ENCODE peak calls at places on chromosomes 11 and 22, in nine cellular contexts. M, Y, U, J, O, P, V, N and Q are unnamed samples.

GRCh38 chr22:46578824-46579561 is 41.2 kb upstream of the GRAMD4 start:
- DNase-seq in M (no peak), J (no peak), U (no peak), O (peak), N (no peak), P (no peak), V (no peak), Y (no peak), Q (no peak)

GRCh38 chr11:20522536-20522935 is 76.9 kb upstream of the SLC6A5 start:
- DNase-seq in P (no peak), U (no peak), M (no peak), Y (no peak), N (no peak), J (no peak), O (no peak), V (peak), Q (no peak)

GRCh38 chr11:2148253-2149000 is 9.2 kb upstream of the IGF2 start:
- DNase-seq in U (no peak), M (no peak), J (no peak), V (no peak), O (no peak), P (no peak), Y (no peak), N (no peak), Q (no peak)

GRCh38 chr11:61195016-61195695 is 8.2 kb upstream of the PGA3 start:
- DNase-seq in Y (no peak), V (no peak), N (no peak), P (no peak), J (no peak), U (no peak), O (no peak), M (no peak), Q (no peak)

GRCh38 chr11:17386331-17387084 is 2.0 kb downstream of the KCNJ11 start:
- DNase-seq in M (no peak), P (peak), Y (peak), O (peak), V (no peak), U (peak), N (peak), J (peak), Q (no peak)

GRCh38 chr11:43541993-43542392 is 138.5 kb upstream of the HSD17B12 start:
- DNase-seq in J (no peak), O (no peak), N (no peak), Y (no peak), M (no peak), P (no peak), V (no peak), U (no peak), Q (no peak)

GRCh38 chr22:45533731-45534130 is 31.0 kb downstream of the FBLN1 start:
- DNase-seq in P (no peak), J (no peak), Y (no peak), V (no peak), M (no peak), U (no peak), N (no peak), O (no peak), Q (no peak)

GRCh38 chr22:27431896-27432295 is 369.7 kb downstream of the MN1 start:
- DNase-seq in O (no peak), P (no peak), N (no peak), M (no peak), Y (no peak), U (no peak), V (no peak), J (no peak), Q (no peak)

GRCh38 chr11:75055511-75055910 is 41.2 kb downstream of the OR2AT4 start:
- DNase-seq in V (no peak), U (peak), J (no peak), P (no peak), O (no peak), N (no peak), M (no peak), Y (no peak), Q (no peak)

GRCh38 chr11:115333106-115333505 is 171.1 kb downstream of the CADM1 start:
- DNase-seq in J (peak), P (no peak), N (no peak), M (no peak), U (peak), Y (no peak), O (peak), V (no peak), Q (no peak)

GRCh38 chr22:28857288-28857687 is 26.1 kb upstream of the ZNRF3 start:
- DNase-seq in O (no peak), J (no peak), Y (no peak), P (no peak), U (no peak), N (no peak), M (no peak), V (no peak), Q (no peak)

GRCh38 chr11:80719292-80719646 is 1278.4 kb upstream of the TENM4 start:
- DNase-seq in V (no peak), P (no peak), O (no peak), Y (no peak), N (no peak), U (no peak), J (no peak), M (no peak), Q (no peak)

GRCh38 chr22:20843501-20843900 is 15.1 kb downstream of the PI4KA start:
- DNase-seq in P (no peak), O (no peak), M (no peak), J (no peak), N (no peak), Y (no peak), V (no peak), U (no peak), Q (no peak)

GRCh38 chr11:75425422-75425821 is 7.6 kb downstream of the KLHL35 start:
- DNase-seq in J (no peak), N (peak), P (no peak), Y (no peak), U (no peak), M (no peak), V (no peak), O (no peak), Q (no peak)

GRCh38 chr11:120324932-120325810 is at the start of gene TLCD5:
- DNase-seq in N (peak), U (peak), O (peak), P (peak), V (peak), J (peak), M (no peak), Y (peak), Q (no peak)

GRCh38 chr22:27152033-27152432 is 494.6 kb downstream of the MIAT start:
- DNase-seq in P (no peak), N (no peak), Y (no peak), V (no peak), O (no peak), J (no peak), U (no peak), M (no peak), Q (no peak)

GRCh38 chr11:128103278-128103873 is 484.0 kb downstream of the ETS1 start:
- DNase-seq in V (no peak), P (no peak), Y (no peak), M (no peak), N (no peak), O (no peak), U (no peak), J (no peak), Q (no peak)

GRCh38 chr11:19980957-19981669 is 179.2 kb downstream of the DBX1 start:
- DNase-seq in P (no peak), J (no peak), M (no peak), Y (no peak), V (no peak), U (peak), O (peak), N (no peak), Q (no peak)

GRCh38 chr11:9092085-9092484 is 686 bp upstream of the SCUBE2 start:
- DNase-seq in P (no peak), J (no peak), M (no peak), Y (no peak), O (no peak), N (no peak), V (no peak), U (no peak), Q (no peak)

GRCh38 chr11:76249195-76249741 is 43.0 kb upstream of the WNT11 start:
- DNase-seq in P (no peak), N (no peak), O (no peak), Y (no peak), J (no peak), V (no peak), M (no peak), U (no peak), Q (no peak)

GRCh38 chr22:19641983-19642451 is 72.3 kb upstream of the SEPTIN5 start:
- DNase-seq in O (no peak), M (no peak), Y (no peak), J (no peak), V (no peak), P (no peak), N (no peak), U (no peak), Q (no peak)

GRCh38 chr22:38074181-38075104 is 9.5 kb downstream of the SLC16A8 start:
- DNase-seq in Y (no peak), V (no peak), P (no peak), O (no peak), J (no peak), N (no peak), M (no peak), U (no peak), Q (no peak)

GRCh38 chr22:46750861-46751260 is 11.6 kb upstream of the TBC1D22A start:
- DNase-seq in N (no peak), Y (no peak), O (no peak), M (no peak), V (no peak), J (no peak), U (no peak), P (no peak), Q (no peak)

GRCh38 chr11:113384551-113384950 is 3.0 kb upstream of the ANKK1 start:
- DNase-seq in U (peak), P (no peak), V (no peak), J (peak), M (no peak), Y (no peak), N (no peak), O (peak), Q (no peak)

GRCh38 chr11:118883368-118884071 is at the start of gene CXCR5:
- DNase-seq in O (no peak), J (no peak), P (no peak), N (no peak), U (no peak), V (no peak), M (no peak), Y (no peak), Q (no peak)

GRCh38 chr11:29333993-29334780 is 682.6 kb downstream of the KCNA4 start:
- DNase-seq in M (no peak), Y (no peak), J (peak), U (peak), P (no peak), V (peak), O (peak), N (peak), Q (peak)

GRCh38 chr11:83306385-83307080 is 20.4 kb upstream of the CCDC90B start:
- DNase-seq in U (no peak), O (no peak), N (no peak), M (no peak), V (no peak), P (no peak), Y (no peak), J (no peak), Q (no peak)

GRCh38 chr11:69052343-69053168 is 3.8 kb downstream of the TPCN2 start:
- DNase-seq in Y (no peak), O (no peak), U (no peak), N (no peak), M (no peak), J (no peak), V (no peak), P (no peak), Q (peak)

GRCh38 chr22:36027960-36028645 is 521 bp downstream of the RBFOX2 start:
- DNase-seq in P (no peak), V (peak), Y (no peak), J (no peak), N (peak), U (no peak), M (no peak), O (peak), Q (no peak)

GRCh38 chr11:126926376-126926791 is 74.2 kb downstream of the KIRREL3 start:
- DNase-seq in U (no peak), Y (no peak), O (no peak), P (no peak), M (no peak), J (no peak), N (no peak), V (no peak), Q (no peak)

GRCh38 chr22:20128902-20129746 is 2.5 kb upstream of the ZDHHC8 start:
- DNase-seq in O (peak), U (peak), P (peak), V (no peak), J (peak), M (no peak), Y (peak), N (no peak), Q (no peak)